ENCODE peak calls at places on chromosome 19, in seven cellular contexts. One of them, this sample, is unnamed.

GRCh38 chr19:6736169-6736916 is 1.0 kb downstream of the GPR108 start:
- DNase-seq in NCI-H774: no peak
- DNase-seq in sigmoid colon: peak
- DNase-seq in thoracic aorta: no peak
- DNase-seq in mesothelial cell of epicardium: no peak
- DNase-seq in ACHN: peak
- DNase-seq in SHP77: peak
- DNase-seq in this sample: peak

GRCh38 chr19:8069116-8069973 is 16.8 kb downstream of the CCL25 start:
- DNase-seq in sigmoid colon: no peak
- DNase-seq in NCI-H774: no peak
- DNase-seq in thoracic aorta: no peak
- DNase-seq in ACHN: peak
- DNase-seq in mesothelial cell of epicardium: no peak
- DNase-seq in SHP77: peak
- DNase-seq in this sample: no peak

GRCh38 chr19:7516281-7516862 is 469 bp downstream of the ZNF358 start:
- DNase-seq in ACHN: no peak
- DNase-seq in NCI-H774: no peak
- DNase-seq in sigmoid colon: peak
- DNase-seq in SHP77: no peak
- DNase-seq in mesothelial cell of epicardium: no peak
- DNase-seq in thoracic aorta: no peak
- DNase-seq in this sample: no peak

GRCh38 chr19:33133438-33134031 is 1.6 kb downstream of the WDR88 start:
- DNase-seq in mesothelial cell of epicardium: no peak
- DNase-seq in ACHN: no peak
- DNase-seq in sigmoid colon: no peak
- DNase-seq in SHP77: no peak
- DNase-seq in thoracic aorta: no peak
- DNase-seq in NCI-H774: no peak
- DNase-seq in this sample: no peak

GRCh38 chr19:1001538-1002166 is 1.4 kb downstream of the GRIN3B start:
- DNase-seq in sigmoid colon: no peak
- DNase-seq in NCI-H774: peak
- DNase-seq in SHP77: no peak
- DNase-seq in mesothelial cell of epicardium: no peak
- DNase-seq in thoracic aorta: no peak
- DNase-seq in ACHN: peak
- DNase-seq in this sample: no peak

GRCh38 chr19:53664152-53664551 is 32.4 kb downstream of the DPRX start:
- DNase-seq in ACHN: no peak
- DNase-seq in thoracic aorta: no peak
- DNase-seq in NCI-H774: no peak
- DNase-seq in sigmoid colon: no peak
- DNase-seq in SHP77: no peak
- DNase-seq in mesothelial cell of epicardium: no peak
- DNase-seq in this sample: no peak

GRCh38 chr19:40348961-40349507 is 539 bp downstream of the PLD3 start:
- DNase-seq in ACHN: peak
- DNase-seq in SHP77: peak
- DNase-seq in sigmoid colon: no peak
- DNase-seq in mesothelial cell of epicardium: no peak
- DNase-seq in NCI-H774: peak
- DNase-seq in thoracic aorta: no peak
- DNase-seq in this sample: peak

GRCh38 chr19:38845374-38846024 is 4.3 kb downstream of the HNRNPL start:
- DNase-seq in sigmoid colon: no peak
- DNase-seq in ACHN: no peak
- DNase-seq in SHP77: no peak
- DNase-seq in thoracic aorta: no peak
- DNase-seq in mesothelial cell of epicardium: no peak
- DNase-seq in NCI-H774: no peak
- DNase-seq in this sample: no peak

GRCh38 chr19:35766571-35767104 is 8.7 kb downstream of the PROSER3 start:
- DNase-seq in sigmoid colon: no peak
- DNase-seq in ACHN: no peak
- DNase-seq in mesothelial cell of epicardium: no peak
- DNase-seq in thoracic aorta: no peak
- DNase-seq in NCI-H774: no peak
- DNase-seq in SHP77: no peak
- DNase-seq in this sample: no peak

GRCh38 chr19:33309826-33310225 is 7.5 kb upstream of the CEBPA start:
- DNase-seq in NCI-H774: no peak
- DNase-seq in mesothelial cell of epicardium: no peak
- DNase-seq in SHP77: no peak
- DNase-seq in sigmoid colon: no peak
- DNase-seq in thoracic aorta: no peak
- DNase-seq in ACHN: no peak
- DNase-seq in this sample: no peak

GRCh38 chr19:48445256-48445605 is 552 bp upstream of the GRWD1 start:
- DNase-seq in thoracic aorta: no peak
- DNase-seq in SHP77: peak
- DNase-seq in mesothelial cell of epicardium: no peak
- DNase-seq in ACHN: peak
- DNase-seq in NCI-H774: peak
- DNase-seq in sigmoid colon: no peak
- DNase-seq in this sample: peak

GRCh38 chr19:4678881-4679379 is 8.8 kb upstream of the MYDGF start:
- DNase-seq in thoracic aorta: no peak
- DNase-seq in sigmoid colon: no peak
- DNase-seq in NCI-H774: no peak
- DNase-seq in SHP77: no peak
- DNase-seq in mesothelial cell of epicardium: no peak
- DNase-seq in ACHN: no peak
- DNase-seq in this sample: no peak

GRCh38 chr19:35516310-35516709 is 2.9 kb upstream of the DMKN start:
- DNase-seq in SHP77: no peak
- DNase-seq in mesothelial cell of epicardium: no peak
- DNase-seq in thoracic aorta: no peak
- DNase-seq in sigmoid colon: no peak
- DNase-seq in ACHN: no peak
- DNase-seq in NCI-H774: no peak
- DNase-seq in this sample: no peak